ENCODE peak calls at places on chromosomes 16 and 17, in five cellular contexts. D is activated naive CD4-positive, alpha-beta T cell treated with Interleukin-2 at 50 U/mL for 16 hours; U is HFF-Myc; T is NCI-H345; A is effector memory CD8-positive, alpha-beta T cell. P is an unnamed sample.

GRCh38 chr16:9546438-9546786 is 455.0 kb downstream of the HAPSTR1 start:
- DNase-seq in D (no peak), U (no peak), T (no peak), A (no peak), P (no peak)

GRCh38 chr16:13014516-13014915 is 113.1 kb downstream of the SHISA9 start:
- DNase-seq in D (no peak), A (no peak), U (no peak), T (no peak), P (no peak)

GRCh38 chr17:51948128-51948527 is 210.4 kb downstream of the CA10 start:
- DNase-seq in D (no peak), T (peak), A (no peak), U (no peak), P (no peak)

GRCh38 chr17:48692049-48692448 is 30.3 kb downstream of the PRAC1 start:
- DNase-seq in A (no peak), U (no peak), T (no peak), D (no peak), P (no peak)

GRCh38 chr17:17043668-17044226 is 1.5 kb downstream of the MPRIP start:
- DNase-seq in T (no peak), U (no peak), A (no peak), D (no peak), P (no peak)

GRCh38 chr16:57791156-57791902 is 11.0 kb downstream of the KIFC3 start:
- DNase-seq in D (no peak), U (no peak), A (no peak), T (no peak), P (no peak)

GRCh38 chr17:205176-205538 is 23.7 kb upstream of the DOC2B start:
- DNase-seq in D (no peak), U (no peak), A (no peak), T (no peak), P (no peak)

GRCh38 chr17:28537219-28537610 is 15.2 kb downstream of the UNC119 start:
- DNase-seq in A (no peak), D (no peak), U (no peak), T (no peak), P (no peak)

GRCh38 chr17:38428643-38429371 is 543 bp downstream of the ARHGAP23 start:
- DNase-seq in U (no peak), D (peak), A (no peak), T (no peak), P (no peak)

GRCh38 chr17:49497147-49498036 is 2.3 kb downstream of the NGFR start:
- DNase-seq in D (peak), U (no peak), T (peak), A (peak), P (no peak)

GRCh38 chr16:81374514-81374913 is 59.8 kb downstream of the GAN start:
- DNase-seq in A (no peak), D (no peak), U (no peak), T (no peak), P (no peak)

GRCh38 chr16:83002351-83003334 is 375.9 kb downstream of the CDH13 start:
- DNase-seq in T (no peak), A (no peak), U (no peak), D (no peak), P (no peak)

GRCh38 chr16:85162478-85163277 is 50.4 kb upstream of the CIBAR2 start:
- DNase-seq in D (no peak), A (no peak), T (no peak), U (no peak), P (no peak)

GRCh38 chr16:84144301-84144858 is 597 bp downstream of the HSDL1 start:
- DNase-seq in T (peak), A (peak), D (peak), U (no peak), P (peak)

GRCh38 chr17:61454095-61454931 is 2.1 kb downstream of the TBX4 start:
- DNase-seq in D (no peak), A (no peak), U (no peak), T (no peak), P (no peak)

GRCh38 chr16:54980821-54981220 is 50.2 kb downstream of the IRX5 start:
- DNase-seq in U (no peak), D (no peak), A (no peak), T (no peak), P (no peak)

GRCh38 chr16:30122621-30123160 is 329 bp downstream of the MAPK3 start:
- DNase-seq in U (no peak), A (no peak), D (no peak), T (peak), P (no peak)

GRCh38 chr16:65176603-65177002 is 54.7 kb upstream of the CDH11 start:
- DNase-seq in A (no peak), T (no peak), D (no peak), U (peak), P (no peak)

GRCh38 chr16:81296631-81297030 is 18.1 kb upstream of the GAN start:
- DNase-seq in A (no peak), U (no peak), D (no peak), T (no peak), P (no peak)

GRCh38 chr17:61583242-61583641 is 7.8 kb downstream of the NACA2 start:
- DNase-seq in D (no peak), A (no peak), T (peak), U (peak), P (no peak)

GRCh38 chr16:78551487-78552085 is 452.1 kb downstream of the WWOX start:
- DNase-seq in U (no peak), A (no peak), T (peak), D (no peak), P (no peak)

GRCh38 chr17:74646231-74646630 is 22.7 kb upstream of the CD300E start:
- DNase-seq in U (no peak), T (peak), D (no peak), A (no peak), P (no peak)

GRCh38 chr17:39652635-39653315 is 12.4 kb upstream of the TCAP start:
- DNase-seq in A (no peak), D (no peak), U (no peak), T (no peak), P (no peak)

GRCh38 chr17:36892112-36892838 is 45.0 kb upstream of the LHX1 start:
- DNase-seq in A (no peak), D (no peak), U (no peak), T (no peak), P (no peak)

GRCh38 chr17:81815646-81815985 is 11.7 kb downstream of the GCGR start:
- DNase-seq in U (no peak), A (no peak), D (no peak), T (no peak), P (no peak)

GRCh38 chr16:64061621-64062020 is 1060.2 kb downstream of the CDH11 start:
- DNase-seq in U (peak), A (no peak), T (no peak), D (no peak), P (no peak)

GRCh38 chr16:77271532-77272426 is 72.6 kb downstream of the SYCE1L start:
- DNase-seq in U (no peak), D (no peak), A (no peak), T (no peak), P (no peak)

GRCh38 chr17:41651625-41652460 is 27.5 kb upstream of the KRT17 start:
- DNase-seq in A (no peak), D (no peak), T (no peak), U (no peak), P (no peak)

GRCh38 chr16:825298-826061 is 24.9 kb upstream of the GNG13 start:
- DNase-seq in U (no peak), D (no peak), A (no peak), T (peak), P (no peak)

GRCh38 chr17:373616-374225 is 21.1 kb upstream of the RPH3AL start:
- DNase-seq in D (no peak), T (no peak), U (no peak), A (no peak), P (no peak)

GRCh38 chr17:70521821-70522256 is 352.5 kb downstream of the KCNJ2 start:
- DNase-seq in U (no peak), A (no peak), D (no peak), T (peak), P (no peak)

GRCh38 chr17:83182620-83183063 is 103.2 kb downstream of the METRNL start:
- DNase-seq in T (no peak), A (no peak), D (no peak), U (no peak), P (no peak)

GRCh38 chr17:17603178-17603894 is 11.8 kb upstream of the PEMT start:
- DNase-seq in U (no peak), T (peak), A (no peak), D (no peak), P (no peak)

GRCh38 chr17:5832886-5833285 is 237.3 kb upstream of the WSCD1 start:
- DNase-seq in T (peak), D (no peak), U (peak), A (no peak), P (peak)

GRCh38 chr16:53281280-53281679 is 153.0 kb upstream of the RBL2 start:
- DNase-seq in U (no peak), A (no peak), D (no peak), T (no peak), P (no peak)

GRCh38 chr16:64159986-64160385 is 961.9 kb downstream of the CDH11 start:
- DNase-seq in D (no peak), A (no peak), U (no peak), T (no peak), P (no peak)

GRCh38 chr17:39191750-39192510 is 5.5 kb downstream of the CACNB1 start:
- DNase-seq in U (no peak), T (no peak), A (no peak), D (no peak), P (no peak)

GRCh38 chr17:2238432-2239169 is 65.0 kb downstream of the SMG6 start:
- DNase-seq in A (no peak), D (no peak), T (no peak), U (no peak), P (no peak)

GRCh38 chr16:50884066-50884860 is 142.4 kb downstream of the CYLD start:
- DNase-seq in T (no peak), A (peak), U (no peak), D (peak), P (no peak)

GRCh38 chr16:50146479-50147435 is 6.3 kb upstream of the TENT4B start:
- DNase-seq in D (no peak), U (no peak), A (no peak), T (no peak), P (no peak)